ENCODE peak calls at places on chromosomes 3 and 15, in seven cellular contexts. One of them, this sample, is unnamed.

GRCh38 chr3:42491876-42492507 is 10.5 kb upstream of the VIPR1 start:
- DNase-seq in germinal center: no peak
- DNase-seq in EH: no peak
- DNase-seq in T-helper 2 cell: no peak
- DNase-seq in NCI-H1436: no peak
- DNase-seq in H7: no peak
- DNase-seq in stimulated activated CD8-positive, alpha-beta memory T cell treated with anti-CD3 and anti-CD28 coated beads, Interleukin-15, amount 100 ng/mL, for 1 hour: no peak
- DNase-seq in this sample: no peak

GRCh38 chr3:171193693-171194092 is 167.2 kb upstream of the SLC2A2 start:
- DNase-seq in germinal center: no peak
- DNase-seq in EH: peak; percentile 63
- DNase-seq in T-helper 2 cell: no peak
- DNase-seq in NCI-H1436: no peak
- DNase-seq in H7: no peak
- DNase-seq in stimulated activated CD8-positive, alpha-beta memory T cell treated with anti-CD3 and anti-CD28 coated beads, Interleukin-15, amount 100 ng/mL, for 1 hour: no peak
- DNase-seq in this sample: peak; percentile 27

GRCh38 chr3:65732060-65732933 is 306.4 kb downstream of the MAGI1 start:
- DNase-seq in germinal center: peak; percentile 29
- DNase-seq in EH: peak; percentile 77
- DNase-seq in T-helper 2 cell: no peak
- DNase-seq in NCI-H1436: peak; percentile 3
- DNase-seq in H7: peak; percentile 52
- DNase-seq in stimulated activated CD8-positive, alpha-beta memory T cell treated with anti-CD3 and anti-CD28 coated beads, Interleukin-15, amount 100 ng/mL, for 1 hour: no peak
- DNase-seq in this sample: peak; percentile 69

GRCh38 chr15:90967206-90967605 is 12.5 kb downstream of the RCCD1 start:
- DNase-seq in germinal center: no peak
- DNase-seq in EH: no peak
- DNase-seq in T-helper 2 cell: no peak
- DNase-seq in NCI-H1436: no peak
- DNase-seq in H7: no peak
- DNase-seq in stimulated activated CD8-positive, alpha-beta memory T cell treated with anti-CD3 and anti-CD28 coated beads, Interleukin-15, amount 100 ng/mL, for 1 hour: no peak
- DNase-seq in this sample: no peak

GRCh38 chr15:96321422-96322391 is 8.8 kb upstream of the NR2F2 start:
- DNase-seq in germinal center: no peak
- DNase-seq in EH: peak; percentile 41
- DNase-seq in T-helper 2 cell: no peak
- DNase-seq in NCI-H1436: no peak
- DNase-seq in H7: peak; percentile 81
- DNase-seq in stimulated activated CD8-positive, alpha-beta memory T cell treated with anti-CD3 and anti-CD28 coated beads, Interleukin-15, amount 100 ng/mL, for 1 hour: no peak
- DNase-seq in this sample: peak; percentile 53

GRCh38 chr15:39667382-39668127 is 86.7 kb downstream of the THBS1 start:
- DNase-seq in germinal center: no peak
- DNase-seq in EH: no peak
- DNase-seq in T-helper 2 cell: no peak
- DNase-seq in NCI-H1436: no peak
- DNase-seq in H7: no peak
- DNase-seq in stimulated activated CD8-positive, alpha-beta memory T cell treated with anti-CD3 and anti-CD28 coated beads, Interleukin-15, amount 100 ng/mL, for 1 hour: no peak
- DNase-seq in this sample: no peak

GRCh38 chr3:32909999-32910398 is 41.4 kb upstream of the CCR4 start:
- DNase-seq in germinal center: no peak
- DNase-seq in EH: no peak
- DNase-seq in T-helper 2 cell: no peak
- DNase-seq in NCI-H1436: no peak
- DNase-seq in H7: peak; percentile 4
- DNase-seq in stimulated activated CD8-positive, alpha-beta memory T cell treated with anti-CD3 and anti-CD28 coated beads, Interleukin-15, amount 100 ng/mL, for 1 hour: no peak
- DNase-seq in this sample: no peak

GRCh38 chr15:41825572-41826535 is 2.0 kb upstream of the JMJD7 start:
- DNase-seq in germinal center: no peak
- DNase-seq in EH: no peak
- DNase-seq in T-helper 2 cell: no peak
- DNase-seq in NCI-H1436: no peak
- DNase-seq in H7: no peak
- DNase-seq in stimulated activated CD8-positive, alpha-beta memory T cell treated with anti-CD3 and anti-CD28 coated beads, Interleukin-15, amount 100 ng/mL, for 1 hour: no peak
- DNase-seq in this sample: no peak

GRCh38 chr3:137998121-137998520 is 11.8 kb upstream of the CLDN18 start:
- DNase-seq in germinal center: no peak
- DNase-seq in EH: no peak
- DNase-seq in T-helper 2 cell: no peak
- DNase-seq in NCI-H1436: no peak
- DNase-seq in H7: no peak
- DNase-seq in stimulated activated CD8-positive, alpha-beta memory T cell treated with anti-CD3 and anti-CD28 coated beads, Interleukin-15, amount 100 ng/mL, for 1 hour: no peak
- DNase-seq in this sample: no peak

GRCh38 chr3:43260412-43260811 is 25.9 kb upstream of the SNRK start:
- DNase-seq in germinal center: no peak
- DNase-seq in EH: peak; percentile 25
- DNase-seq in T-helper 2 cell: no peak
- DNase-seq in NCI-H1436: no peak
- DNase-seq in H7: no peak
- DNase-seq in stimulated activated CD8-positive, alpha-beta memory T cell treated with anti-CD3 and anti-CD28 coated beads, Interleukin-15, amount 100 ng/mL, for 1 hour: no peak
- DNase-seq in this sample: peak; percentile 13

GRCh38 chr3:48208088-48208487 is 15.2 kb upstream of the CAMP start:
- DNase-seq in germinal center: no peak
- DNase-seq in EH: no peak
- DNase-seq in T-helper 2 cell: no peak
- DNase-seq in NCI-H1436: no peak
- DNase-seq in H7: no peak
- DNase-seq in stimulated activated CD8-positive, alpha-beta memory T cell treated with anti-CD3 and anti-CD28 coated beads, Interleukin-15, amount 100 ng/mL, for 1 hour: no peak
- DNase-seq in this sample: no peak

GRCh38 chr3:42853739-42854302 is 21.9 kb downstream of the CYP8B1 start:
- DNase-seq in germinal center: no peak
- DNase-seq in EH: no peak
- DNase-seq in T-helper 2 cell: no peak
- DNase-seq in NCI-H1436: no peak
- DNase-seq in H7: no peak
- DNase-seq in stimulated activated CD8-positive, alpha-beta memory T cell treated with anti-CD3 and anti-CD28 coated beads, Interleukin-15, amount 100 ng/mL, for 1 hour: no peak
- DNase-seq in this sample: no peak

GRCh38 chr15:65991721-65992472 is 122.6 kb downstream of the RAB11A start:
- DNase-seq in germinal center: no peak
- DNase-seq in EH: no peak
- DNase-seq in T-helper 2 cell: no peak
- DNase-seq in NCI-H1436: no peak
- DNase-seq in H7: peak; percentile 50
- DNase-seq in stimulated activated CD8-positive, alpha-beta memory T cell treated with anti-CD3 and anti-CD28 coated beads, Interleukin-15, amount 100 ng/mL, for 1 hour: no peak
- DNase-seq in this sample: no peak

GRCh38 chr3:154684440-154684839 is 254.4 kb upstream of the GPR149 start:
- DNase-seq in germinal center: no peak
- DNase-seq in EH: no peak
- DNase-seq in T-helper 2 cell: no peak
- DNase-seq in NCI-H1436: no peak
- DNase-seq in H7: no peak
- DNase-seq in stimulated activated CD8-positive, alpha-beta memory T cell treated with anti-CD3 and anti-CD28 coated beads, Interleukin-15, amount 100 ng/mL, for 1 hour: no peak
- DNase-seq in this sample: no peak

GRCh38 chr3:180909369-180910127 is 2.9 kb upstream of the FXR1 start:
- DNase-seq in germinal center: no peak
- DNase-seq in EH: no peak
- DNase-seq in T-helper 2 cell: no peak
- DNase-seq in NCI-H1436: no peak
- DNase-seq in H7: no peak
- DNase-seq in stimulated activated CD8-positive, alpha-beta memory T cell treated with anti-CD3 and anti-CD28 coated beads, Interleukin-15, amount 100 ng/mL, for 1 hour: no peak
- DNase-seq in this sample: no peak

GRCh38 chr3:174016186-174016585 is 618.6 kb downstream of the NLGN1 start:
- DNase-seq in germinal center: no peak
- DNase-seq in EH: peak; percentile 86
- DNase-seq in T-helper 2 cell: no peak
- DNase-seq in NCI-H1436: no peak
- DNase-seq in H7: no peak
- DNase-seq in stimulated activated CD8-positive, alpha-beta memory T cell treated with anti-CD3 and anti-CD28 coated beads, Interleukin-15, amount 100 ng/mL, for 1 hour: no peak
- DNase-seq in this sample: peak; percentile 76

GRCh38 chr3:103218793-103219192 is 784.0 kb downstream of the ZPLD1 start:
- DNase-seq in germinal center: no peak
- DNase-seq in EH: no peak
- DNase-seq in T-helper 2 cell: no peak
- DNase-seq in NCI-H1436: no peak
- DNase-seq in H7: no peak
- DNase-seq in stimulated activated CD8-positive, alpha-beta memory T cell treated with anti-CD3 and anti-CD28 coated beads, Interleukin-15, amount 100 ng/mL, for 1 hour: no peak
- DNase-seq in this sample: no peak

GRCh38 chr3:5376761-5377160 is 189.3 kb downstream of the EDEM1 start:
- DNase-seq in germinal center: no peak
- DNase-seq in EH: no peak
- DNase-seq in T-helper 2 cell: no peak
- DNase-seq in NCI-H1436: peak; percentile 7
- DNase-seq in H7: no peak
- DNase-seq in stimulated activated CD8-positive, alpha-beta memory T cell treated with anti-CD3 and anti-CD28 coated beads, Interleukin-15, amount 100 ng/mL, for 1 hour: no peak
- DNase-seq in this sample: no peak

GRCh38 chr3:183185696-183186095 is 23.2 kb upstream of the LAMP3 start:
- DNase-seq in germinal center: peak; percentile 29
- DNase-seq in EH: peak; percentile 93
- DNase-seq in T-helper 2 cell: no peak
- DNase-seq in NCI-H1436: no peak
- DNase-seq in H7: no peak
- DNase-seq in stimulated activated CD8-positive, alpha-beta memory T cell treated with anti-CD3 and anti-CD28 coated beads, Interleukin-15, amount 100 ng/mL, for 1 hour: no peak
- DNase-seq in this sample: peak; percentile 86

GRCh38 chr3:72247645-72248388 is 462.9 kb upstream of the PROK2 start:
- DNase-seq in germinal center: no peak
- DNase-seq in EH: no peak
- DNase-seq in T-helper 2 cell: no peak
- DNase-seq in NCI-H1436: no peak
- DNase-seq in H7: no peak
- DNase-seq in stimulated activated CD8-positive, alpha-beta memory T cell treated with anti-CD3 and anti-CD28 coated beads, Interleukin-15, amount 100 ng/mL, for 1 hour: no peak
- DNase-seq in this sample: no peak

GRCh38 chr3:172449468-172450149 is 1.4 kb upstream of the GHSR start:
- DNase-seq in germinal center: no peak
- DNase-seq in EH: peak; percentile 51
- DNase-seq in T-helper 2 cell: no peak
- DNase-seq in NCI-H1436: no peak
- DNase-seq in H7: peak; percentile 81
- DNase-seq in stimulated activated CD8-positive, alpha-beta memory T cell treated with anti-CD3 and anti-CD28 coated beads, Interleukin-15, amount 100 ng/mL, for 1 hour: no peak
- DNase-seq in this sample: peak; percentile 24

GRCh38 chr3:56923546-56924224 is 121.9 kb upstream of the ARHGEF3 start:
- DNase-seq in germinal center: no peak
- DNase-seq in EH: peak; percentile 18
- DNase-seq in T-helper 2 cell: peak; percentile 73
- DNase-seq in NCI-H1436: no peak
- DNase-seq in H7: no peak
- DNase-seq in stimulated activated CD8-positive, alpha-beta memory T cell treated with anti-CD3 and anti-CD28 coated beads, Interleukin-15, amount 100 ng/mL, for 1 hour: peak; percentile 18
- DNase-seq in this sample: peak; percentile 19

GRCh38 chr3:17158941-17159682 is 274.4 kb downstream of the PLCL2 start:
- DNase-seq in germinal center: no peak
- DNase-seq in EH: peak; percentile 15
- DNase-seq in T-helper 2 cell: no peak
- DNase-seq in NCI-H1436: no peak
- DNase-seq in H7: no peak
- DNase-seq in stimulated activated CD8-positive, alpha-beta memory T cell treated with anti-CD3 and anti-CD28 coated beads, Interleukin-15, amount 100 ng/mL, for 1 hour: no peak
- DNase-seq in this sample: no peak

GRCh38 chr3:109899930-109900329 is 562.6 kb upstream of the DPPA4 start:
- DNase-seq in germinal center: no peak
- DNase-seq in EH: no peak
- DNase-seq in T-helper 2 cell: no peak
- DNase-seq in NCI-H1436: no peak
- DNase-seq in H7: peak; percentile 1
- DNase-seq in stimulated activated CD8-positive, alpha-beta memory T cell treated with anti-CD3 and anti-CD28 coated beads, Interleukin-15, amount 100 ng/mL, for 1 hour: no peak
- DNase-seq in this sample: no peak

GRCh38 chr3:63724987-63725386 is 72.5 kb downstream of the SNTN start:
- DNase-seq in germinal center: no peak
- DNase-seq in EH: peak; percentile 88
- DNase-seq in T-helper 2 cell: no peak
- DNase-seq in NCI-H1436: no peak
- DNase-seq in H7: peak; percentile 22
- DNase-seq in stimulated activated CD8-positive, alpha-beta memory T cell treated with anti-CD3 and anti-CD28 coated beads, Interleukin-15, amount 100 ng/mL, for 1 hour: no peak
- DNase-seq in this sample: peak; percentile 95

GRCh38 chr3:9066775-9067174 is 103.5 kb upstream of the RAD18 start:
- DNase-seq in germinal center: no peak
- DNase-seq in EH: no peak
- DNase-seq in T-helper 2 cell: no peak
- DNase-seq in NCI-H1436: no peak
- DNase-seq in H7: no peak
- DNase-seq in stimulated activated CD8-positive, alpha-beta memory T cell treated with anti-CD3 and anti-CD28 coated beads, Interleukin-15, amount 100 ng/mL, for 1 hour: no peak
- DNase-seq in this sample: no peak

GRCh38 chr3:164791263-164791662 is 287.0 kb downstream of the SI start:
- DNase-seq in germinal center: no peak
- DNase-seq in EH: no peak
- DNase-seq in T-helper 2 cell: no peak
- DNase-seq in NCI-H1436: no peak
- DNase-seq in H7: no peak
- DNase-seq in stimulated activated CD8-positive, alpha-beta memory T cell treated with anti-CD3 and anti-CD28 coated beads, Interleukin-15, amount 100 ng/mL, for 1 hour: no peak
- DNase-seq in this sample: no peak

GRCh38 chr3:156847746-156848339 is 21.7 kb downstream of the LEKR1 start:
- DNase-seq in germinal center: no peak
- DNase-seq in EH: peak; percentile 15
- DNase-seq in T-helper 2 cell: no peak
- DNase-seq in NCI-H1436: no peak
- DNase-seq in H7: no peak
- DNase-seq in stimulated activated CD8-positive, alpha-beta memory T cell treated with anti-CD3 and anti-CD28 coated beads, Interleukin-15, amount 100 ng/mL, for 1 hour: no peak
- DNase-seq in this sample: no peak

GRCh38 chr3:152236741-152237140 is 32.0 kb upstream of the MBNL1 start:
- DNase-seq in germinal center: no peak
- DNase-seq in EH: peak; percentile 79
- DNase-seq in T-helper 2 cell: no peak
- DNase-seq in NCI-H1436: no peak
- DNase-seq in H7: no peak
- DNase-seq in stimulated activated CD8-positive, alpha-beta memory T cell treated with anti-CD3 and anti-CD28 coated beads, Interleukin-15, amount 100 ng/mL, for 1 hour: no peak
- DNase-seq in this sample: peak; percentile 53

GRCh38 chr15:25402342-25402741 is 36.5 kb downstream of the UBE3A start:
- DNase-seq in germinal center: no peak
- DNase-seq in EH: no peak
- DNase-seq in T-helper 2 cell: no peak
- DNase-seq in NCI-H1436: no peak
- DNase-seq in H7: no peak
- DNase-seq in stimulated activated CD8-positive, alpha-beta memory T cell treated with anti-CD3 and anti-CD28 coated beads, Interleukin-15, amount 100 ng/mL, for 1 hour: no peak
- DNase-seq in this sample: no peak

This sample was measured in EL.